ENCODE peak calls at places on chromosomes 13 and 19, in six cellular contexts. One of them, this sample, is unnamed.

GRCh38 chr13:50406831-50407230 is 391.6 kb downstream of the KCNRG start:
- DNase-seq in GM12878: no peak
- DNase-seq in HepG2: no peak
- DNase-seq in WTC11: no peak
- DNase-seq in K562: no peak
- DNase-seq in H1: no peak
- DNase-seq in this sample: no peak

GRCh38 chr13:46613409-46614049 is 60.6 kb downstream of the LRCH1 start:
- DNase-seq in HepG2: no peak
- DNase-seq in WTC11: no peak
- DNase-seq in H1: no peak
- DNase-seq in K562: no peak
- DNase-seq in GM12878: no peak
- DNase-seq in this sample: no peak

GRCh38 chr13:104327217-104327616 is 1261.0 kb upstream of the SLC10A2 start:
- DNase-seq in WTC11: no peak
- DNase-seq in K562: no peak
- DNase-seq in H1: no peak
- DNase-seq in GM12878: no peak
- DNase-seq in HepG2: no peak
- DNase-seq in this sample: no peak

GRCh38 chr13:32846556-32846955 is 169.7 kb upstream of the KL start:
- DNase-seq in H1: peak
- DNase-seq in K562: no peak
- DNase-seq in GM12878: no peak
- DNase-seq in HepG2: no peak
- DNase-seq in WTC11: peak
- DNase-seq in this sample: no peak

GRCh38 chr13:73451120-73452029 is 392.6 kb downstream of the KLF5 start:
- DNase-seq in WTC11: no peak
- DNase-seq in H1: no peak
- DNase-seq in HepG2: peak
- DNase-seq in GM12878: no peak
- DNase-seq in K562: no peak
- DNase-seq in this sample: no peak

GRCh38 chr13:74443623-74444022 is 309.4 kb upstream of the KLF12 start:
- DNase-seq in GM12878: no peak
- DNase-seq in K562: no peak
- DNase-seq in WTC11: no peak
- DNase-seq in H1: no peak
- DNase-seq in HepG2: no peak
- DNase-seq in this sample: no peak

GRCh38 chr19:18832331-18833140 is 777 bp downstream of the UPF1 start:
- DNase-seq in GM12878: no peak
- DNase-seq in H1: peak
- DNase-seq in WTC11: peak
- DNase-seq in K562: peak
- DNase-seq in HepG2: peak
- DNase-seq in this sample: no peak

GRCh38 chr13:67033170-67033569 is 197.0 kb downstream of the PCDH9 start:
- DNase-seq in HepG2: no peak
- DNase-seq in WTC11: no peak
- DNase-seq in H1: no peak
- DNase-seq in GM12878: no peak
- DNase-seq in K562: no peak
- DNase-seq in this sample: no peak

GRCh38 chr19:6794817-6795431 is 22.4 kb downstream of the VAV1 start:
- DNase-seq in WTC11: no peak
- DNase-seq in H1: no peak
- DNase-seq in HepG2: peak
- DNase-seq in GM12878: no peak
- DNase-seq in K562: peak
- DNase-seq in this sample: no peak

GRCh38 chr13:97414392-97414791 is 19.6 kb upstream of the RAP2A start:
- DNase-seq in H1: no peak
- DNase-seq in WTC11: no peak
- DNase-seq in GM12878: no peak
- DNase-seq in K562: no peak
- DNase-seq in HepG2: no peak
- DNase-seq in this sample: no peak

GRCh38 chr13:108932206-108932605 is 302.8 kb downstream of the MYO16 start:
- DNase-seq in HepG2: no peak
- DNase-seq in GM12878: no peak
- DNase-seq in WTC11: no peak
- DNase-seq in K562: no peak
- DNase-seq in H1: no peak
- DNase-seq in this sample: no peak

GRCh38 chr13:23516706-23517105 is 53.5 kb upstream of the TNFRSF19 start:
- DNase-seq in GM12878: no peak
- DNase-seq in WTC11: no peak
- DNase-seq in H1: no peak
- DNase-seq in K562: no peak
- DNase-seq in HepG2: peak
- DNase-seq in this sample: no peak

GRCh38 chr19:6535558-6536137 is 4.8 kb downstream of the TNFSF9 start:
- DNase-seq in GM12878: no peak
- DNase-seq in H1: no peak
- DNase-seq in WTC11: no peak
- DNase-seq in K562: no peak
- DNase-seq in HepG2: no peak
- DNase-seq in this sample: no peak

GRCh38 chr13:44142540-44142867 is 231.1 kb upstream of the SERP2 start:
- DNase-seq in K562: no peak
- DNase-seq in WTC11: no peak
- DNase-seq in GM12878: no peak
- DNase-seq in HepG2: no peak
- DNase-seq in H1: no peak
- DNase-seq in this sample: no peak

GRCh38 chr19:7904074-7905020 is 670 bp downstream of the MAP2K7 start:
- DNase-seq in HepG2: no peak
- DNase-seq in WTC11: no peak
- DNase-seq in H1: no peak
- DNase-seq in K562: peak
- DNase-seq in GM12878: no peak
- DNase-seq in this sample: no peak

GRCh38 chr13:75145926-75146325 is 336.0 kb downstream of the TBC1D4 start:
- DNase-seq in WTC11: no peak
- DNase-seq in K562: no peak
- DNase-seq in GM12878: no peak
- DNase-seq in HepG2: no peak
- DNase-seq in H1: no peak
- DNase-seq in this sample: no peak

GRCh38 chr13:96511587-96511986 is 421.7 kb downstream of the HS6ST3 start:
- DNase-seq in WTC11: no peak
- DNase-seq in H1: no peak
- DNase-seq in GM12878: no peak
- DNase-seq in HepG2: no peak
- DNase-seq in K562: no peak
- DNase-seq in this sample: no peak

GRCh38 chr13:49935171-49936084 is 712 bp downstream of the SPRYD7 start:
- DNase-seq in K562: peak
- DNase-seq in H1: no peak
- DNase-seq in WTC11: peak
- DNase-seq in GM12878: no peak
- DNase-seq in HepG2: peak
- DNase-seq in this sample: peak

GRCh38 chr13:79775830-79776229 is 294.9 kb downstream of the NDFIP2 start:
- DNase-seq in H1: no peak
- DNase-seq in HepG2: peak
- DNase-seq in WTC11: peak
- DNase-seq in K562: no peak
- DNase-seq in GM12878: no peak
- DNase-seq in this sample: peak

GRCh38 chr13:71067164-71067815 is 799.7 kb downstream of the DACH1 start:
- DNase-seq in K562: no peak
- DNase-seq in H1: no peak
- DNase-seq in HepG2: peak
- DNase-seq in WTC11: no peak
- DNase-seq in GM12878: no peak
- DNase-seq in this sample: no peak

GRCh38 chr19:55484571-55485438 is at the start of gene NAT14:
- DNase-seq in K562: peak
- DNase-seq in HepG2: peak
- DNase-seq in WTC11: peak
- DNase-seq in H1: peak
- DNase-seq in GM12878: no peak
- DNase-seq in this sample: no peak

GRCh38 chr13:35684432-35684831 is 207.9 kb upstream of the MAB21L1 start:
- DNase-seq in WTC11: no peak
- DNase-seq in HepG2: no peak
- DNase-seq in H1: peak
- DNase-seq in GM12878: no peak
- DNase-seq in K562: no peak
- DNase-seq in this sample: no peak

GRCh38 chr19:14363203-14364097 is 17.8 kb upstream of the ADGRE5 start:
- DNase-seq in H1: peak
- DNase-seq in K562: peak
- DNase-seq in WTC11: peak
- DNase-seq in HepG2: peak
- DNase-seq in GM12878: no peak
- DNase-seq in this sample: peak

GRCh38 chr13:90654970-90655369 is 692.5 kb upstream of the MIR17HG start:
- DNase-seq in H1: no peak
- DNase-seq in K562: no peak
- DNase-seq in HepG2: no peak
- DNase-seq in WTC11: no peak
- DNase-seq in GM12878: no peak
- DNase-seq in this sample: no peak

GRCh38 chr13:95677564-95678386 is 836 bp downstream of the DNAJC3 start:
- DNase-seq in H1: no peak
- DNase-seq in HepG2: no peak
- DNase-seq in WTC11: peak
- DNase-seq in GM12878: no peak
- DNase-seq in K562: no peak
- DNase-seq in this sample: no peak

GRCh38 chr13:51681037-51681678 is 96.9 kb downstream of the WDFY2 start:
- DNase-seq in WTC11: no peak
- DNase-seq in K562: no peak
- DNase-seq in GM12878: no peak
- DNase-seq in HepG2: no peak
- DNase-seq in H1: no peak
- DNase-seq in this sample: no peak

GRCh38 chr13:113267642-113268405 is 29.2 kb upstream of the LAMP1 start:
- DNase-seq in WTC11: no peak
- DNase-seq in K562: no peak
- DNase-seq in H1: no peak
- DNase-seq in GM12878: no peak
- DNase-seq in HepG2: no peak
- DNase-seq in this sample: no peak

GRCh38 chr13:60095300-60095699 is 68.4 kb downstream of the DIAPH3 start:
- DNase-seq in H1: no peak
- DNase-seq in HepG2: no peak
- DNase-seq in GM12878: no peak
- DNase-seq in WTC11: no peak
- DNase-seq in K562: no peak
- DNase-seq in this sample: no peak

GRCh38 chr13:26473571-26474230 is 83.8 kb upstream of the WASF3 start:
- DNase-seq in WTC11: no peak
- DNase-seq in HepG2: no peak
- DNase-seq in K562: no peak
- DNase-seq in H1: peak
- DNase-seq in GM12878: no peak
- DNase-seq in this sample: no peak

GRCh38 chr19:44748426-44749254 is at the start of gene BCL3:
- DNase-seq in GM12878: no peak
- DNase-seq in H1: no peak
- DNase-seq in HepG2: no peak
- DNase-seq in WTC11: no peak
- DNase-seq in K562: peak
- DNase-seq in this sample: no peak

GRCh38 chr13:68940049-68940448 is 1167.6 kb upstream of the ATXN8OS start:
- DNase-seq in GM12878: no peak
- DNase-seq in H1: no peak
- DNase-seq in HepG2: no peak
- DNase-seq in WTC11: no peak
- DNase-seq in K562: no peak
- DNase-seq in this sample: no peak

GRCh38 chr13:98515804-98516465 is 61.0 kb downstream of the STK24 start:
- DNase-seq in HepG2: no peak
- DNase-seq in WTC11: no peak
- DNase-seq in GM12878: no peak
- DNase-seq in K562: no peak
- DNase-seq in H1: no peak
- DNase-seq in this sample: no peak
- TF ChIP-seq ATF3 in HepG2: no peak
- TF ChIP-seq ATF3 in WTC11: no peak
- TF ChIP-seq ATF3 in GM12878: no peak
- TF ChIP-seq ATF3 in K562: no peak
- TF ChIP-seq ATF3 in H1: no peak
- TF ChIP-seq ATF3 in this sample: no peak

GRCh38 chr19:48760514-48761221 is 5.3 kb downstream of the FGF21 start:
- DNase-seq in GM12878: no peak
- DNase-seq in WTC11: no peak
- DNase-seq in H1: no peak
- DNase-seq in K562: no peak
- DNase-seq in HepG2: peak
- DNase-seq in this sample: no peak
- TF ChIP-seq ATF3 in GM12878: no peak
- TF ChIP-seq ATF3 in WTC11: no peak
- TF ChIP-seq ATF3 in H1: no peak
- TF ChIP-seq ATF3 in K562: no peak
- TF ChIP-seq ATF3 in HepG2: no peak
- TF ChIP-seq ATF3 in this sample: no peak

DNA sequence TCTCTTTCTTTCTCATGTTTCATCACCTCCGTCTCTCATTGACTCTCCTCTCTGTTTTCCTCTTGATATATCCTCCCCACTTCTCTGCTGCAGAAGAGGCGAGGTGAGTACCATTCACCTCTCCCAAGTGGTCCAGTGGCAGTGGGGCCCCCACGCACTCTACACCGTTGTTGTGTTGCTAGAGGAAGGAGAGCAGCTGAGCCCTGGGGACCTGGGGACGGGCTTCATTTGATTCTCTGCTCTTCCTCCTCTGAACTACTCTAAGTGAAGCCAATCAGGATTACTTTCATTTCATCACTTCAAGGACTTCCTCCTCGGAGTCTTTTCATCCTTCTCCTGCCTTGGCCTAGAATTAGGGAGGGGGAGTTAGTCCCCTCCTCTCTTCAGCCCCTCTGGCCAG is 64.6 kb downstream of the CCNE1 start:
- DNase-seq in WTC11: no peak
- DNase-seq in H1: no peak
- DNase-seq in HepG2: no peak
- DNase-seq in K562: no peak
- DNase-seq in GM12878: no peak
- DNase-seq in this sample: no peak
- TF ChIP-seq ATF3 in WTC11: no peak
- TF ChIP-seq ATF3 in H1: no peak
- TF ChIP-seq ATF3 in HepG2: no peak
- TF ChIP-seq ATF3 in K562: no peak
- TF ChIP-seq ATF3 in GM12878: no peak
- TF ChIP-seq ATF3 in this sample: no peak

DNA sequence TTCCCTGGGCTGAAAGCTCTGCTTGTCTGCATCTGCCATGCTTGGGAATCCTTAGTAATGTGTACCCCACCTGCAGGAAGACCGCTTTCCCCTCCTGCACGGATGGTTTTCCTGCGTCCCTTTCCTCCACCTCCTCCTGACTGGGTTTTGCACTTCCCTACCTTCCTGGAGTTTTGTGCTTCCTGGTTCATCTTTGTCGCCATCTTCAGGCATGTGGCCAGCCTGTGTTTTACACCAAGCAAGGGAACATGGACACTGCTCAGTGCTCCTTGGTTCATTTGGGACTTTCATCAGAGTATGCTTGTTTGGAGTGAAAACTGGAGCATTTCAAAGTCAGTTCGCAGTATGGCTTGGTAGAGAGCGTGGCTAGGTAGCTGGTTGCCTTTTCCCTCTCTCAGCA is 30.7 kb downstream of the ERICH6B start:
- DNase-seq in K562: peak
- DNase-seq in GM12878: no peak
- DNase-seq in WTC11: no peak
- DNase-seq in HepG2: peak
- DNase-seq in H1: no peak
- DNase-seq in this sample: peak
- TF ChIP-seq ATF3 in K562: no peak
- TF ChIP-seq ATF3 in GM12878: no peak
- TF ChIP-seq ATF3 in WTC11: no peak
- TF ChIP-seq ATF3 in HepG2: no peak
- TF ChIP-seq ATF3 in H1: no peak
- TF ChIP-seq ATF3 in this sample: no peak

This sample was measured in HCT116.